ENCODE peak calls at places on chromosomes 4 and X, in eight cellular contexts. One of them, this sample, is unnamed.

GRCh38 chr4:82352825-82353370 is 20.9 kb downstream of the HNRNPD start:
- DNase-seq in stimulated activated CD4-positive, alpha-beta T cell treated with anti-CD3 and anti-CD28 coated beads, Interleukin-15, amount 100 ng/mL, for 48 hours: no peak
- DNase-seq in GDM1: no peak
- DNase-seq in LHCN-M2: no peak
- DNase-seq in non-pigmented ciliary epithelial cell: no peak
- DNase-seq in activated T-cell treated with anti-CD3 and anti-CD28 coated beads, Interleukin-2, amount 50 U/mL, for 72 hours: no peak
- DNase-seq in lung: no peak
- DNase-seq in NCI-H2081: no peak
- DNase-seq in this sample: no peak

GRCh38 chr4:78320353-78320935 is 231.1 kb upstream of the ANXA3 start:
- DNase-seq in stimulated activated CD4-positive, alpha-beta T cell treated with anti-CD3 and anti-CD28 coated beads, Interleukin-15, amount 100 ng/mL, for 48 hours: no peak
- DNase-seq in GDM1: peak; percentile 5
- DNase-seq in LHCN-M2: no peak
- DNase-seq in non-pigmented ciliary epithelial cell: peak; percentile 11
- DNase-seq in activated T-cell treated with anti-CD3 and anti-CD28 coated beads, Interleukin-2, amount 50 U/mL, for 72 hours: no peak
- DNase-seq in lung: no peak
- DNase-seq in NCI-H2081: no peak
- DNase-seq in this sample: no peak

GRCh38 chrX:153750126-153750774 is 13.8 kb upstream of the PLXNB3 start:
- DNase-seq in stimulated activated CD4-positive, alpha-beta T cell treated with anti-CD3 and anti-CD28 coated beads, Interleukin-15, amount 100 ng/mL, for 48 hours: no peak
- DNase-seq in GDM1: no peak
- DNase-seq in LHCN-M2: no peak
- DNase-seq in non-pigmented ciliary epithelial cell: no peak
- DNase-seq in activated T-cell treated with anti-CD3 and anti-CD28 coated beads, Interleukin-2, amount 50 U/mL, for 72 hours: no peak
- DNase-seq in lung: no peak
- DNase-seq in NCI-H2081: no peak
- DNase-seq in this sample: no peak

GRCh38 chr4:4182835-4183568 is 43.7 kb downstream of the OTOP1 start:
- DNase-seq in stimulated activated CD4-positive, alpha-beta T cell treated with anti-CD3 and anti-CD28 coated beads, Interleukin-15, amount 100 ng/mL, for 48 hours: peak; percentile 7
- DNase-seq in GDM1: no peak
- DNase-seq in LHCN-M2: peak; percentile 29
- DNase-seq in non-pigmented ciliary epithelial cell: no peak
- DNase-seq in activated T-cell treated with anti-CD3 and anti-CD28 coated beads, Interleukin-2, amount 50 U/mL, for 72 hours: peak; percentile 47
- DNase-seq in lung: no peak
- DNase-seq in NCI-H2081: no peak
- DNase-seq in this sample: no peak

GRCh38 chr4:152187693-152188092 is 348.2 kb downstream of the FBXW7 start:
- DNase-seq in stimulated activated CD4-positive, alpha-beta T cell treated with anti-CD3 and anti-CD28 coated beads, Interleukin-15, amount 100 ng/mL, for 48 hours: no peak
- DNase-seq in GDM1: no peak
- DNase-seq in LHCN-M2: peak; percentile 8
- DNase-seq in non-pigmented ciliary epithelial cell: no peak
- DNase-seq in activated T-cell treated with anti-CD3 and anti-CD28 coated beads, Interleukin-2, amount 50 U/mL, for 72 hours: no peak
- DNase-seq in lung: no peak
- DNase-seq in NCI-H2081: no peak
- DNase-seq in this sample: no peak

GRCh38 chrX:45711231-45711630 is 510.6 kb upstream of the DIPK2B start:
- DNase-seq in stimulated activated CD4-positive, alpha-beta T cell treated with anti-CD3 and anti-CD28 coated beads, Interleukin-15, amount 100 ng/mL, for 48 hours: no peak
- DNase-seq in GDM1: no peak
- DNase-seq in LHCN-M2: peak; percentile 90
- DNase-seq in non-pigmented ciliary epithelial cell: no peak
- DNase-seq in activated T-cell treated with anti-CD3 and anti-CD28 coated beads, Interleukin-2, amount 50 U/mL, for 72 hours: no peak
- DNase-seq in lung: no peak
- DNase-seq in NCI-H2081: no peak
- DNase-seq in this sample: no peak

GRCh38 chr4:2907706-2908293 is 55.4 kb downstream of the NOP14 start:
- DNase-seq in stimulated activated CD4-positive, alpha-beta T cell treated with anti-CD3 and anti-CD28 coated beads, Interleukin-15, amount 100 ng/mL, for 48 hours: no peak
- DNase-seq in GDM1: no peak
- DNase-seq in LHCN-M2: no peak
- DNase-seq in non-pigmented ciliary epithelial cell: no peak
- DNase-seq in activated T-cell treated with anti-CD3 and anti-CD28 coated beads, Interleukin-2, amount 50 U/mL, for 72 hours: no peak
- DNase-seq in lung: no peak
- DNase-seq in NCI-H2081: no peak
- DNase-seq in this sample: no peak

GRCh38 chr4:120156115-120156718 is 89.6 kb upstream of the MAD2L1 start:
- DNase-seq in stimulated activated CD4-positive, alpha-beta T cell treated with anti-CD3 and anti-CD28 coated beads, Interleukin-15, amount 100 ng/mL, for 48 hours: peak; percentile 10
- DNase-seq in GDM1: peak; percentile 1
- DNase-seq in LHCN-M2: peak; percentile 51
- DNase-seq in non-pigmented ciliary epithelial cell: peak; percentile 61
- DNase-seq in activated T-cell treated with anti-CD3 and anti-CD28 coated beads, Interleukin-2, amount 50 U/mL, for 72 hours: peak; percentile 51
- DNase-seq in lung: no peak
- DNase-seq in NCI-H2081: peak; percentile 48
- DNase-seq in this sample: peak; percentile 49

GRCh38 chr4:129358571-129358970 is 262.6 kb downstream of the C4orf33 start:
- DNase-seq in stimulated activated CD4-positive, alpha-beta T cell treated with anti-CD3 and anti-CD28 coated beads, Interleukin-15, amount 100 ng/mL, for 48 hours: no peak
- DNase-seq in GDM1: no peak
- DNase-seq in LHCN-M2: peak; percentile 66
- DNase-seq in non-pigmented ciliary epithelial cell: peak; percentile 76
- DNase-seq in activated T-cell treated with anti-CD3 and anti-CD28 coated beads, Interleukin-2, amount 50 U/mL, for 72 hours: no peak
- DNase-seq in lung: no peak
- DNase-seq in NCI-H2081: no peak
- DNase-seq in this sample: no peak

GRCh38 chr4:5051692-5052423 is 578 bp downstream of the STK32B start:
- DNase-seq in stimulated activated CD4-positive, alpha-beta T cell treated with anti-CD3 and anti-CD28 coated beads, Interleukin-15, amount 100 ng/mL, for 48 hours: no peak
- DNase-seq in GDM1: no peak
- DNase-seq in LHCN-M2: no peak
- DNase-seq in non-pigmented ciliary epithelial cell: no peak
- DNase-seq in activated T-cell treated with anti-CD3 and anti-CD28 coated beads, Interleukin-2, amount 50 U/mL, for 72 hours: peak; percentile 2
- DNase-seq in lung: no peak
- DNase-seq in NCI-H2081: no peak
- DNase-seq in this sample: no peak

GRCh38 chrX:107710617-107711391 is 64.8 kb downstream of the TSC22D3 start:
- DNase-seq in stimulated activated CD4-positive, alpha-beta T cell treated with anti-CD3 and anti-CD28 coated beads, Interleukin-15, amount 100 ng/mL, for 48 hours: peak; percentile 33
- DNase-seq in GDM1: peak; percentile 58
- DNase-seq in LHCN-M2: peak; percentile 97
- DNase-seq in non-pigmented ciliary epithelial cell: peak; percentile 86
- DNase-seq in activated T-cell treated with anti-CD3 and anti-CD28 coated beads, Interleukin-2, amount 50 U/mL, for 72 hours: peak; percentile 58
- DNase-seq in lung: peak; percentile 63
- DNase-seq in NCI-H2081: no peak
- DNase-seq in this sample: peak; percentile 55

GRCh38 chrX:33741807-33742206 is 390.3 kb downstream of the FAM47A start:
- DNase-seq in stimulated activated CD4-positive, alpha-beta T cell treated with anti-CD3 and anti-CD28 coated beads, Interleukin-15, amount 100 ng/mL, for 48 hours: no peak
- DNase-seq in GDM1: no peak
- DNase-seq in LHCN-M2: no peak
- DNase-seq in non-pigmented ciliary epithelial cell: no peak
- DNase-seq in activated T-cell treated with anti-CD3 and anti-CD28 coated beads, Interleukin-2, amount 50 U/mL, for 72 hours: no peak
- DNase-seq in lung: no peak
- DNase-seq in NCI-H2081: no peak
- DNase-seq in this sample: no peak

GRCh38 chr4:40719008-40719623 is 30.6 kb upstream of the NSUN7 start:
- DNase-seq in stimulated activated CD4-positive, alpha-beta T cell treated with anti-CD3 and anti-CD28 coated beads, Interleukin-15, amount 100 ng/mL, for 48 hours: no peak
- DNase-seq in GDM1: peak; percentile 4
- DNase-seq in LHCN-M2: peak; percentile 33
- DNase-seq in non-pigmented ciliary epithelial cell: peak; percentile 38
- DNase-seq in activated T-cell treated with anti-CD3 and anti-CD28 coated beads, Interleukin-2, amount 50 U/mL, for 72 hours: peak; percentile 21
- DNase-seq in lung: no peak
- DNase-seq in NCI-H2081: peak; percentile 48
- DNase-seq in this sample: no peak

GRCh38 chr4:169899295-169899694 is 126.9 kb downstream of the MFAP3L start:
- DNase-seq in stimulated activated CD4-positive, alpha-beta T cell treated with anti-CD3 and anti-CD28 coated beads, Interleukin-15, amount 100 ng/mL, for 48 hours: no peak
- DNase-seq in GDM1: no peak
- DNase-seq in LHCN-M2: peak; percentile 98
- DNase-seq in non-pigmented ciliary epithelial cell: peak; percentile 14
- DNase-seq in activated T-cell treated with anti-CD3 and anti-CD28 coated beads, Interleukin-2, amount 50 U/mL, for 72 hours: no peak
- DNase-seq in lung: no peak
- DNase-seq in NCI-H2081: no peak
- DNase-seq in this sample: no peak

GRCh38 chr4:156941940-156942548 is 29.6 kb downstream of the PDGFC start:
- DNase-seq in stimulated activated CD4-positive, alpha-beta T cell treated with anti-CD3 and anti-CD28 coated beads, Interleukin-15, amount 100 ng/mL, for 48 hours: no peak
- DNase-seq in GDM1: no peak
- DNase-seq in LHCN-M2: peak; percentile 88
- DNase-seq in non-pigmented ciliary epithelial cell: peak; percentile 95
- DNase-seq in activated T-cell treated with anti-CD3 and anti-CD28 coated beads, Interleukin-2, amount 50 U/mL, for 72 hours: no peak
- DNase-seq in lung: peak; percentile 65
- DNase-seq in NCI-H2081: peak; percentile 50
- DNase-seq in this sample: peak; percentile 92

GRCh38 chr4:39825741-39826231 is 127.8 kb downstream of the UBE2K start:
- DNase-seq in stimulated activated CD4-positive, alpha-beta T cell treated with anti-CD3 and anti-CD28 coated beads, Interleukin-15, amount 100 ng/mL, for 48 hours: no peak
- DNase-seq in GDM1: no peak
- DNase-seq in LHCN-M2: peak; percentile 65
- DNase-seq in non-pigmented ciliary epithelial cell: no peak
- DNase-seq in activated T-cell treated with anti-CD3 and anti-CD28 coated beads, Interleukin-2, amount 50 U/mL, for 72 hours: no peak
- DNase-seq in lung: no peak
- DNase-seq in NCI-H2081: no peak
- DNase-seq in this sample: no peak

GRCh38 chrX:67545772-67546495 is 2.1 kb downstream of the AR start:
- DNase-seq in stimulated activated CD4-positive, alpha-beta T cell treated with anti-CD3 and anti-CD28 coated beads, Interleukin-15, amount 100 ng/mL, for 48 hours: no peak
- DNase-seq in GDM1: no peak
- DNase-seq in LHCN-M2: no peak
- DNase-seq in non-pigmented ciliary epithelial cell: no peak
- DNase-seq in activated T-cell treated with anti-CD3 and anti-CD28 coated beads, Interleukin-2, amount 50 U/mL, for 72 hours: no peak
- DNase-seq in lung: no peak
- DNase-seq in NCI-H2081: no peak
- DNase-seq in this sample: no peak

GRCh38 chr4:26819026-26819425 is 41.6 kb upstream of the STIM2 start:
- DNase-seq in stimulated activated CD4-positive, alpha-beta T cell treated with anti-CD3 and anti-CD28 coated beads, Interleukin-15, amount 100 ng/mL, for 48 hours: no peak
- DNase-seq in GDM1: no peak
- DNase-seq in LHCN-M2: no peak
- DNase-seq in non-pigmented ciliary epithelial cell: no peak
- DNase-seq in activated T-cell treated with anti-CD3 and anti-CD28 coated beads, Interleukin-2, amount 50 U/mL, for 72 hours: no peak
- DNase-seq in lung: no peak
- DNase-seq in NCI-H2081: no peak
- DNase-seq in this sample: no peak

This sample was measured in AG04450.